ENCODE peak calls at places on chromosomes 3 and 15, in six cellular contexts. One of them, this sample, is unnamed.

GRCh38 chr3:166864473-166865467 is 515.3 kb downstream of the ZBBX start:
- DNase-seq in upper lobe of right lung: peak
- DNase-seq in choroid plexus epithelial cell: no peak
- DNase-seq in endothelial cell: no peak
- DNase-seq in lower leg skin: no peak
- DNase-seq in BJ: no peak
- DNase-seq in this sample: no peak

GRCh38 chr15:84856731-84857417 is 27.6 kb upstream of the SLC28A1 start:
- DNase-seq in upper lobe of right lung: no peak
- DNase-seq in choroid plexus epithelial cell: no peak
- DNase-seq in endothelial cell: no peak
- DNase-seq in lower leg skin: peak
- DNase-seq in BJ: no peak
- DNase-seq in this sample: no peak

GRCh38 chr15:98931001-98931400 is 76.6 kb downstream of the PGPEP1L start:
- DNase-seq in upper lobe of right lung: no peak
- DNase-seq in choroid plexus epithelial cell: no peak
- DNase-seq in endothelial cell: no peak
- DNase-seq in lower leg skin: no peak
- DNase-seq in BJ: no peak
- DNase-seq in this sample: no peak

GRCh38 chr15:98893407-98893806 is 114.2 kb downstream of the PGPEP1L start:
- DNase-seq in upper lobe of right lung: no peak
- DNase-seq in choroid plexus epithelial cell: no peak
- DNase-seq in endothelial cell: no peak
- DNase-seq in lower leg skin: no peak
- DNase-seq in BJ: no peak
- DNase-seq in this sample: no peak

GRCh38 chr3:96852849-96853248 is 38.5 kb downstream of the EPHA6 start:
- DNase-seq in upper lobe of right lung: no peak
- DNase-seq in choroid plexus epithelial cell: no peak
- DNase-seq in endothelial cell: no peak
- DNase-seq in lower leg skin: no peak
- DNase-seq in BJ: no peak
- DNase-seq in this sample: no peak

GRCh38 chr3:12560505-12561188 is 3.8 kb downstream of the MKRN2 start:
- DNase-seq in upper lobe of right lung: no peak
- DNase-seq in choroid plexus epithelial cell: no peak
- DNase-seq in endothelial cell: no peak
- DNase-seq in lower leg skin: peak
- DNase-seq in BJ: no peak
- DNase-seq in this sample: no peak

GRCh38 chr3:72120806-72121778 is 336.1 kb upstream of the PROK2 start:
- DNase-seq in upper lobe of right lung: no peak
- DNase-seq in choroid plexus epithelial cell: no peak
- DNase-seq in endothelial cell: no peak
- DNase-seq in lower leg skin: no peak
- DNase-seq in BJ: no peak
- DNase-seq in this sample: no peak

GRCh38 chr15:80219955-80220354 is 32.1 kb downstream of the CTXND1 start:
- DNase-seq in upper lobe of right lung: no peak
- DNase-seq in choroid plexus epithelial cell: no peak
- DNase-seq in endothelial cell: no peak
- DNase-seq in lower leg skin: no peak
- DNase-seq in BJ: no peak
- DNase-seq in this sample: no peak

GRCh38 chr3:124372784-124373183 is 357.5 kb upstream of the UMPS start:
- DNase-seq in upper lobe of right lung: no peak
- DNase-seq in choroid plexus epithelial cell: no peak
- DNase-seq in endothelial cell: no peak
- DNase-seq in lower leg skin: no peak
- DNase-seq in BJ: no peak
- DNase-seq in this sample: no peak

GRCh38 chr3:196942915-196943277 is 568 bp upstream of the NCBP2 start:
- DNase-seq in upper lobe of right lung: peak
- DNase-seq in choroid plexus epithelial cell: no peak
- DNase-seq in endothelial cell: no peak
- DNase-seq in lower leg skin: no peak
- DNase-seq in BJ: no peak
- DNase-seq in this sample: peak

GRCh38 chr15:72511536-72511935 is 37.4 kb downstream of the ARIH1 start:
- DNase-seq in upper lobe of right lung: no peak
- DNase-seq in choroid plexus epithelial cell: no peak
- DNase-seq in endothelial cell: no peak
- DNase-seq in lower leg skin: no peak
- DNase-seq in BJ: no peak
- DNase-seq in this sample: no peak

GRCh38 chr3:32176989-32177701 is 61.3 kb upstream of the CMTM8 start:
- DNase-seq in upper lobe of right lung: no peak
- DNase-seq in choroid plexus epithelial cell: peak
- DNase-seq in endothelial cell: peak
- DNase-seq in lower leg skin: peak
- DNase-seq in BJ: no peak
- DNase-seq in this sample: no peak

GRCh38 chr15:87711011-87711410 is 545.5 kb downstream of the NTRK3 start:
- DNase-seq in upper lobe of right lung: no peak
- DNase-seq in choroid plexus epithelial cell: peak
- DNase-seq in endothelial cell: no peak
- DNase-seq in lower leg skin: no peak
- DNase-seq in BJ: no peak
- DNase-seq in this sample: no peak

GRCh38 chr3:64595253-64595694 is 92.5 kb downstream of the ADAMTS9 start:
- DNase-seq in upper lobe of right lung: no peak
- DNase-seq in choroid plexus epithelial cell: peak
- DNase-seq in endothelial cell: no peak
- DNase-seq in lower leg skin: no peak
- DNase-seq in BJ: no peak
- DNase-seq in this sample: no peak

GRCh38 chr3:46500631-46501377 is 3.0 kb downstream of the RTP3 start:
- DNase-seq in upper lobe of right lung: no peak
- DNase-seq in choroid plexus epithelial cell: peak
- DNase-seq in endothelial cell: no peak
- DNase-seq in lower leg skin: peak
- DNase-seq in BJ: peak
- DNase-seq in this sample: no peak

GRCh38 chr15:71440479-71441071 is 325.3 kb downstream of the THSD4 start:
- DNase-seq in upper lobe of right lung: no peak
- DNase-seq in choroid plexus epithelial cell: peak
- DNase-seq in endothelial cell: no peak
- DNase-seq in lower leg skin: no peak
- DNase-seq in BJ: peak
- DNase-seq in this sample: no peak

GRCh38 chr3:63662500-63662899 is 10.0 kb downstream of the SNTN start:
- DNase-seq in upper lobe of right lung: no peak
- DNase-seq in choroid plexus epithelial cell: no peak
- DNase-seq in endothelial cell: no peak
- DNase-seq in lower leg skin: no peak
- DNase-seq in BJ: no peak
- DNase-seq in this sample: no peak

GRCh38 chr3:177781686-177782161 is 584.4 kb upstream of the TBL1XR1 start:
- DNase-seq in upper lobe of right lung: no peak
- DNase-seq in choroid plexus epithelial cell: peak
- DNase-seq in endothelial cell: no peak
- DNase-seq in lower leg skin: peak
- DNase-seq in BJ: no peak
- DNase-seq in this sample: no peak

GRCh38 chr3:66991478-66991877 is 6.6 kb upstream of the KBTBD8 start:
- DNase-seq in upper lobe of right lung: no peak
- DNase-seq in choroid plexus epithelial cell: peak
- DNase-seq in endothelial cell: no peak
- DNase-seq in lower leg skin: no peak
- DNase-seq in BJ: no peak
- DNase-seq in this sample: no peak

GRCh38 chr15:78127882-78128281 is 3.4 kb downstream of the CIB2 start:
- DNase-seq in upper lobe of right lung: no peak
- DNase-seq in choroid plexus epithelial cell: no peak
- DNase-seq in endothelial cell: no peak
- DNase-seq in lower leg skin: no peak
- DNase-seq in BJ: no peak
- DNase-seq in this sample: no peak

GRCh38 chr3:112847692-112848091 is 1.0 kb upstream of the CD200R1L start:
- DNase-seq in upper lobe of right lung: no peak
- DNase-seq in choroid plexus epithelial cell: no peak
- DNase-seq in endothelial cell: no peak
- DNase-seq in lower leg skin: no peak
- DNase-seq in BJ: no peak
- DNase-seq in this sample: no peak

GRCh38 chr3:31462050-31462569 is 70.6 kb upstream of the STT3B start:
- DNase-seq in upper lobe of right lung: no peak
- DNase-seq in choroid plexus epithelial cell: peak
- DNase-seq in endothelial cell: no peak
- DNase-seq in lower leg skin: no peak
- DNase-seq in BJ: no peak
- DNase-seq in this sample: no peak

GRCh38 chr15:67680645-67681044 is 138.1 kb downstream of the MAP2K5 start:
- DNase-seq in upper lobe of right lung: no peak
- DNase-seq in choroid plexus epithelial cell: peak
- DNase-seq in endothelial cell: no peak
- DNase-seq in lower leg skin: no peak
- DNase-seq in BJ: no peak
- DNase-seq in this sample: no peak

GRCh38 chr15:51782357-51782896 is 31.0 kb downstream of the TMOD2 start:
- DNase-seq in upper lobe of right lung: no peak
- DNase-seq in choroid plexus epithelial cell: peak
- DNase-seq in endothelial cell: no peak
- DNase-seq in lower leg skin: no peak
- DNase-seq in BJ: no peak
- DNase-seq in this sample: no peak
- TF ChIP-seq CTCF in upper lobe of right lung: peak
- TF ChIP-seq CTCF in choroid plexus epithelial cell: peak
- TF ChIP-seq CTCF in endothelial cell: no peak
- TF ChIP-seq CTCF in lower leg skin: no peak
- TF ChIP-seq CTCF in BJ: peak
- TF ChIP-seq CTCF in this sample: no peak

GRCh38 chr15:70196314-70197291 is 98.9 kb upstream of the TLE3 start:
- DNase-seq in upper lobe of right lung: peak
- DNase-seq in choroid plexus epithelial cell: peak
- DNase-seq in endothelial cell: no peak
- DNase-seq in lower leg skin: peak
- DNase-seq in BJ: peak
- DNase-seq in this sample: peak
- TF ChIP-seq CTCF in upper lobe of right lung: no peak
- TF ChIP-seq CTCF in choroid plexus epithelial cell: no peak
- TF ChIP-seq CTCF in endothelial cell: no peak
- TF ChIP-seq CTCF in lower leg skin: no peak
- TF ChIP-seq CTCF in BJ: no peak
- TF ChIP-seq CTCF in this sample: no peak

DNA sequence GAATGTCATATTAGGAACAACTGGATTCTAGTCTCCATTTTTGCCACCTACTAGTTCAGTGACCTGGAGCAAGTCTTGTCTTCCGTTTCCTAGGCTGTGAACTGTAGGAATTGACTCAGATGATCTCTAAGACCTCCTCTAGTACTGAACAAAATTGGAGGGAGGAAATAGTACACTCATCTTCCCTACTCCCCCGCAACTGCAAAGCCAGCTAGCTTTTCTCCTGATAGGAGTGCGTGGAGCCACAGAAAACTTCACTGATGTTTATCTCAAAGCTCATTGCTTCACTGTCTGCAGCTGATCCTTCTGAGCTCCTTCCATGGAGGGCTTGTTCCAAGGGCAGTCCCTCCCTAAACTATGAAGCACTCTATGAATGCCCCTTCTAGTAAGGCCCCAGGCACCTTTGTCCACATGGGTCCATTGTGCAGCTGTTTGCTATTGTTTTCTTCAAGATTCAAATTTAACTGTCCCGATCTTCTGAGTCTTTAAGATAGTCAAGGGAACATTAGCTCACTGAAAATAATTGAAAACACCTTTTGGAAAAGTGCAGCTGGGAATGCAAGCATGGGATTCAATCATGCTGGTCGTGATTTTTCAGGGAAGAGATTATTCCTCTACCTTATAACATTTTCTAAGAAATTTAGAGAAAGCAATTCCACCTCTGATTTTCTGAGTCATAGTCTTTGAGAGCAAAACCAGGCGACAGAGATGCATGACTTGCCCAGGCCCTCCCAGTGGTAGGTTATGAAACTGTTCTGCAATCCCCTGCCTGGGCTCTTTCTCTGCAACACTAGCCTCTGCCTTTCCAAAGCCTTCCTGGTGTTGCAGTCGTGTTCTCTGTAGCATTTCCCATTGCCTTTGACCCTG is 24.3 kb downstream of the FILIP1L start:
- DNase-seq in upper lobe of right lung: no peak
- DNase-seq in choroid plexus epithelial cell: peak
- DNase-seq in endothelial cell: peak
- DNase-seq in lower leg skin: no peak
- DNase-seq in BJ: no peak
- DNase-seq in this sample: no peak
- TF ChIP-seq CTCF in upper lobe of right lung: peak
- TF ChIP-seq CTCF in choroid plexus epithelial cell: peak
- TF ChIP-seq CTCF in endothelial cell: peak
- TF ChIP-seq CTCF in lower leg skin: no peak
- TF ChIP-seq CTCF in BJ: peak
- TF ChIP-seq CTCF in this sample: no peak

DNA sequence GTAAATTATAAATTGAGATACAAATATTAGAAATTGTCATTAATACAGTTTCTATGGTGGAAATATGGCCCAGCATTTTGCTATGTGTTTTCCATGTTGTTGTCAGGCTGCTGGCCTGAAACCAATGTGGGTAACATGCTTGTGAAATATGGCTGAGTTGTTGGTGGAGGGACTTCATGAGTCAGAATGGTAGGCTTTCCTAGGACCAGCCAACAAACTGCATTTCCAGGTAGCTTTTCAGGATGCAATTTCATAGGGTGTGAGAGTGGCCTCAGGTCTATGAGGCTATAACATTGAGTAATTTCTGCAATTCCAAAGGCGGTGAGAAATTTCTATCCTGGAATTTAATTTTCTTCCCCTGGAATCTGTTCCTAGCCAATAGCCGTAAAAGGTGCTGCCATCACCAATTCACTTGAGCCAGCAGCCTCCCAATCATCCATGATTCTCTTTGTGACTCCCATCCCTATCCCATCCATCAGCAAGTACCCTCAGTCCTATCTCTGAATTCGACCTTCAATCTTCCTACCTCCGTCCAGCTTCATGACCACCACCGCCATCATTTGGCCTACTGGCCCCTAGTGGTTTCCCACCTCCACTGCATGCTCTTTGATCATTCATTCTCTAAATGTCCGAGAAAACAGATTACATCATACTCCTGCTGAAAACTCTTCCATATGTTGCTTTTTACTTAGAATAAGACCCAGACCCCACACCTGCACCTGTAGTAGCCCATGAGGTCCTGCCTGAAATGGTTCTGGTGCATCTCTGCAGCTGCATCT is 276.6 kb upstream of the CFAP20DC start:
- DNase-seq in upper lobe of right lung: no peak
- DNase-seq in choroid plexus epithelial cell: no peak
- DNase-seq in endothelial cell: peak
- DNase-seq in lower leg skin: no peak
- DNase-seq in BJ: no peak
- DNase-seq in this sample: no peak
- TF ChIP-seq CTCF in upper lobe of right lung: peak
- TF ChIP-seq CTCF in choroid plexus epithelial cell: peak
- TF ChIP-seq CTCF in endothelial cell: peak
- TF ChIP-seq CTCF in lower leg skin: no peak
- TF ChIP-seq CTCF in BJ: peak
- TF ChIP-seq CTCF in this sample: peak

DNA sequence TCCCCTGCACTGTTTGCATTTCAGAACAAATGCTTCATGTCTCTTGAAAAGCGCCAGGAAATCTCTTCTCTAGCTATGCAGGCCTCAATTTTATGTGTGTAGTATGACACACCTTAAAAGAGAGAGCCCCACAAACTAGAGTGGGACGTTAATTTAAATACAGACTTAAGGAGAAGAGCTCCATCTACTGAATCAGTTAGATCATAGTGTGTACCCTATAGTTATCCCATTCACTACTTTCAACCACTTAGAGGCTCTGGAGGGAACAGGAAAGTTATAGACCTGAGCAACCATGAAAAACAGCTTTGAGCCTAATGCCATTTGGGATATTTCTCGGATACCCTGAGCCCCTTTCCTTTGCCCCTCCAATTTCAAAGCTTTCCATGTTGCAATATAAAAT is 153.7 kb downstream of the TIGIT start:
- DNase-seq in upper lobe of right lung: no peak
- DNase-seq in choroid plexus epithelial cell: peak
- DNase-seq in endothelial cell: no peak
- DNase-seq in lower leg skin: no peak
- DNase-seq in BJ: no peak
- DNase-seq in this sample: no peak
- TF ChIP-seq CTCF in upper lobe of right lung: no peak
- TF ChIP-seq CTCF in choroid plexus epithelial cell: no peak
- TF ChIP-seq CTCF in endothelial cell: no peak
- TF ChIP-seq CTCF in lower leg skin: no peak
- TF ChIP-seq CTCF in BJ: peak
- TF ChIP-seq CTCF in this sample: no peak